ENCODE peak calls at places on chromosomes 1 and 21, in five cellular contexts. U is glutamatergic neuron, G is heart right ventricle, M is pulmonary artery endothelial cell, F is 8988T. E is an unnamed sample.
A peak's percentile ranks its signal among the peaks of the same experiment; 100 is the strongest.

GRCh38 chr1:75640137-75640536 is 29.2 kb upstream of the SLC44A5 start:
- DNase-seq in F (no peak), M (no peak), U (no peak), G (no peak), E (no peak)

GRCh38 chr1:203200059-203200553 is 13.6 kb upstream of the CHI3L1 start:
- DNase-seq in U (no peak), F (no peak), M (no peak), G (no peak), E (no peak)

GRCh38 chr1:244371294-244372141 is 80.2 kb downstream of the ADSS2 start:
- DNase-seq in F (no peak), G (no peak), U (no peak), M (no peak), E (peak; percentile 22)

GRCh38 chr1:13661539-13661938 is 38.4 kb upstream of the PRDM2 start:
- DNase-seq in U (no peak), M (no peak), F (no peak), G (no peak), E (no peak)

GRCh38 chr1:51070640-51071039 is 31.4 kb upstream of the C1orf185 start:
- DNase-seq in M (no peak), F (no peak), G (no peak), U (no peak), E (no peak)

GRCh38 chr1:99738858-99739465 is 27.5 kb downstream of the FRRS1 start:
- DNase-seq in F (no peak), U (no peak), G (no peak), M (no peak), E (no peak)

GRCh38 chr1:169745015-169745861 is 11.4 kb upstream of the SELE start:
- DNase-seq in G (no peak), U (no peak), M (peak; percentile 36), F (no peak), E (no peak)

GRCh38 chr1:246041360-246041759 is 465.7 kb downstream of the SMYD3 start:
- DNase-seq in G (no peak), F (no peak), M (no peak), U (no peak), E (no peak)

GRCh38 chr1:180542530-180543171 is 16.1 kb upstream of the OVAAL start:
- DNase-seq in U (no peak), F (no peak), G (no peak), M (no peak), E (no peak)

GRCh38 chr1:244239261-244239770 is 188.2 kb downstream of the ZBTB18 start:
- DNase-seq in U (no peak), M (no peak), F (no peak), G (no peak), E (no peak)

GRCh38 chr1:186187601-186188000 is 187.5 kb downstream of the TPR start:
- DNase-seq in U (no peak), M (no peak), G (no peak), F (no peak), E (no peak)

GRCh38 chr1:206850401-206850800 is 15.0 kb upstream of the IL20 start:
- DNase-seq in M (no peak), F (no peak), U (no peak), G (no peak), E (no peak)

GRCh38 chr21:38804617-38805281 is 980 bp upstream of the ETS2 start:
- DNase-seq in M (no peak), G (peak; percentile 78), U (peak; percentile 81), F (peak; percentile 57), E (peak; percentile 92)

GRCh38 chr1:155196103-155196892 is 11.4 kb downstream of the THBS3 start:
- DNase-seq in M (no peak), F (peak; percentile 10), U (no peak), G (no peak), E (peak; percentile 49)

GRCh38 chr1:73781257-73781656 is 416.7 kb downstream of the LRRIQ3 start:
- DNase-seq in F (no peak), G (no peak), U (no peak), M (no peak), E (no peak)

GRCh38 chr1:182337736-182338571 is 53.6 kb downstream of the GLUL start:
- DNase-seq in U (no peak), F (no peak), M (no peak), G (peak; percentile 35), E (no peak)

GRCh38 chr1:12194666-12195216 is 27.9 kb downstream of the TNFRSF1B start:
- DNase-seq in U (no peak), M (no peak), G (no peak), F (no peak), E (no peak)

GRCh38 chr1:208809876-208810275 is 565.7 kb upstream of the PLXNA2 start:
- DNase-seq in G (no peak), U (no peak), M (no peak), F (no peak), E (no peak)

GRCh38 chr1:47871799-47872353 is 125.3 kb downstream of the TRABD2B start:
- DNase-seq in U (no peak), F (no peak), G (no peak), M (no peak), E (peak; percentile 56)

GRCh38 chr1:213989071-213989739 is 1.4 kb downstream of the PROX1 start:
- DNase-seq in F (no peak), M (no peak), G (no peak), U (peak; percentile 32), E (no peak)

GRCh38 chr1:34272152-34272551 is 95.4 kb downstream of the C1orf94 start:
- DNase-seq in F (no peak), U (no peak), G (no peak), M (no peak), E (no peak)

GRCh38 chr1:153493343-153493960 is 33.0 kb upstream of the S100A7 start:
- DNase-seq in G (no peak), F (no peak), M (no peak), U (no peak), E (no peak)

GRCh38 chr1:8815582-8816285 is 1.7 kb downstream of the RERE start:
- DNase-seq in U (no peak), G (no peak), F (no peak), M (no peak), E (no peak)

E was measured in cardiac septum.